ENCODE peak calls at places on chromosomes 12 and 14, in four cellular contexts. L, T, U and Z are unnamed samples.

GRCh38 chr12:25701290-25701689 is 148.2 kb upstream of the LMNTD1 start:
- DNase-seq in T (no peak), U (no peak), L (peak), Z (no peak)

GRCh38 chr14:22939684-22940083 is 10.5 kb upstream of the PRMT5 start:
- DNase-seq in L (no peak), T (no peak), U (no peak), Z (no peak)

GRCh38 chr12:94151577-94151976 is 3.2 kb downstream of the PLXNC1 start:
- DNase-seq in U (peak), L (no peak), T (no peak), Z (no peak)

GRCh38 chr12:65638324-65638723 is 186.0 kb upstream of the HMGA2 start:
- DNase-seq in T (no peak), L (no peak), U (no peak), Z (no peak)

GRCh38 chr14:67908061-67908767 is 88.6 kb downstream of the RAD51B start:
- DNase-seq in L (no peak), T (no peak), U (no peak), Z (no peak)

GRCh38 chr14:101226265-101226602 is 322.7 kb upstream of the RTL1 start:
- DNase-seq in L (no peak), T (no peak), U (no peak), Z (no peak)

GRCh38 chr14:35631071-35631805 is 97.3 kb downstream of the INSM2 start:
- DNase-seq in U (no peak), L (no peak), T (no peak), Z (no peak)

GRCh38 chr14:94673071-94673470 is 60.9 kb downstream of the SERPINA3 start:
- DNase-seq in T (no peak), U (no peak), L (no peak), Z (no peak)

GRCh38 chr14:35336171-35337073 is 44.2 kb downstream of the PSMA6 start:
- DNase-seq in L (no peak), T (peak), U (peak), Z (peak)

DNA sequence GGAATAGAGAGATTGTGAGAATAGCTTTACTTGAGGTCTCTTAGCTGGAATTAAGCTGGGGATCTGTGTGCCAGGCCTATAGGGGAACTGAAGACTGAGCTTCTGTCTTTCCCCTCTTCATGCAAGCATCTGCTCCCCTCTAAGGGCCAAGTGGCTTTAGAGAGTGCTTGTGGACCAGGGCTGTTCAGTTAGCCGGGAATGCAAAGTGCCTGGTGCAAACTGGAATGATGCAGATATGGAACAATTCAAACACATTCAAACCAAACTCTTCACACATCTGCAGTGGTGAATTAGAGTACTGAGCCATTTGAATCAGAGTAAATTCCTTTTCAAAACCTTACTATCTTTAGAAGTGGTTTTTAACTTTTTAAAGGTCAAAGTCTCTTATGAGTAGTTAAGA is 99.0 kb downstream of the LIN7A start:
- DNase-seq in L (no peak), T (no peak), U (peak), Z (no peak)
- TF ChIP-seq JUND in L (no peak), T (no peak), U (no peak), Z (no peak)

GRCh38 chr12:95538656-95539055 is 12.6 kb downstream of the USP44 start:
- DNase-seq in L (no peak), U (no peak), T (no peak), Z (no peak)

GRCh38 chr12:95529693-95530225 is 21.5 kb downstream of the USP44 start:
- DNase-seq in U (no peak), T (no peak), L (no peak), Z (no peak)

GRCh38 chr12:95538002-95538401 is 13.3 kb downstream of the USP44 start:
- DNase-seq in L (no peak), T (no peak), U (no peak), Z (no peak)

GRCh38 chr12:95533985-95534384 is 17.3 kb downstream of the USP44 start:
- DNase-seq in U (no peak), L (no peak), T (no peak), Z (no peak)

DNA sequence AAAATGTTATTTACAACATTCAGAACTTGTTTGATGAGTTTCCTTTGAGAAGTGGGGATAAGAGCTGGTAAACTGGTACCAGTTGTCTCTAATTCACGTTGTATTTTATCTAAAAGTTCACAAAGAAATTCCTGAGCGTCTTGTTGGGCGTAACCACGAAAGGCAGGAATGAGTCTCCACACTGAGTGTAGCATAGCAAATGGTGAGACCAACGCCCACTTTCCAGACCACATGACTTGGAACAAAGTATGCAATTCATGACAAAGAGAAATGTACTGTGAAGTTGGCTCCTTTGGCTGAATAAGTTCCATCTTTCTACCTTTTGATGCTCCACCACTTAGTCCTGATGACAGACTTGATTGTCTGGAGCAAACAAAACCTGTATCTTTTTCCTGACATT is 18.4 kb downstream of the USP44 start:
- DNase-seq in T (no peak), U (peak), L (no peak), Z (no peak)
- TF ChIP-seq JUND in T (no peak), U (no peak), L (no peak), Z (no peak)

GRCh38 chr12:118256352-118256751 is 116.4 kb downstream of the TAOK3 start:
- DNase-seq in L (no peak), U (no peak), T (no peak), Z (no peak)

DNA sequence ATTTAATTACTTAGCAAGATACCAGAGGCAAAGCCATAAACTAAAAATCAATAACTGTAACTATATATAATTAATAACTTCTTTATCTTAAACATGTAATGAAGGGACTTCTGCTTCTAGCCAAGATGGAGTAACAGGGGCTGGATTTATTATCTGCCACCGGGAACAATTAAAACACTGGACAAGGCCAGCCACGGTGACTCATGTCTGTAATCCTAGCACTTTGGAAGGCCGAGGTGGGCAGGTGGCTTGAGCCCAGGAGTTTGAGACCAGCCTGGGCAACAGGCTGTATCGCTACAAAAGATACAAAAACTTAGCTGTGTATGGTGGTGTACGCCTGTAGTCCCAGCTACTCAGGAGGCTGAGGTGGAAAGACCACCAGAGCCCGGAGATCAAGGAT is 113.6 kb downstream of the TAOK3 start:
- DNase-seq in U (no peak), T (no peak), L (no peak), Z (no peak)
- TF ChIP-seq JUND in U (no peak), T (no peak), L (no peak), Z (no peak)

GRCh38 chr12:38025916-38026315 is 290.7 kb upstream of the ALG10B start:
- DNase-seq in T (no peak), U (no peak), L (no peak), Z (no peak)
- TF ChIP-seq JUND in T (no peak), U (no peak), L (no peak), Z (no peak)

DNA sequence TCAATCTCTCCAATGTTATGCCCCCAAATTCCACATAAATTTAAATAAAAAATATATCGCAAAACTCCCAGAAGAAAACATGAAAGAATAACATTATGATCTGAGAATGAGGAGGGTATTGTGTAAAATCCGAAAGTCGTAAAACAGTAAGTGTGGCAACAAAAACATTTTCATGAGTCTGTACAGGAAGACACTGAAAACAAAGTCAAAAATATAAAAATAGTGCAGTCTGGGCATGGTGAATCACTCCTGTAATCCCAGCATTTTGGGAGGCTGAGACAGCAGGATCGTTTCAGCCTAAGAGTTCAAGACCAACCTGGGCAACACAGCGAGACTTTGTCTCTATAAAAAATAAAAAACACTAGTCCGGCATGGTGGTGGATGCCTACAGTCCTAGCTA is 57.1 kb downstream of the SPTLC2 start:
- DNase-seq in U (no peak), L (no peak), T (no peak), Z (no peak)
- TF ChIP-seq JUND in U (no peak), L (no peak), T (no peak), Z (no peak)

GRCh38 chr12:27924350-27925140 is 48.0 kb downstream of the PTHLH start:
- DNase-seq in L (no peak), T (no peak), U (no peak), Z (no peak)

GRCh38 chr12:27927347-27927746 is 45.2 kb downstream of the PTHLH start:
- DNase-seq in U (no peak), L (no peak), T (no peak), Z (no peak)

GRCh38 chr12:27919671-27920235 is 52.8 kb downstream of the PTHLH start:
- DNase-seq in U (no peak), L (no peak), T (no peak), Z (no peak)

DNA sequence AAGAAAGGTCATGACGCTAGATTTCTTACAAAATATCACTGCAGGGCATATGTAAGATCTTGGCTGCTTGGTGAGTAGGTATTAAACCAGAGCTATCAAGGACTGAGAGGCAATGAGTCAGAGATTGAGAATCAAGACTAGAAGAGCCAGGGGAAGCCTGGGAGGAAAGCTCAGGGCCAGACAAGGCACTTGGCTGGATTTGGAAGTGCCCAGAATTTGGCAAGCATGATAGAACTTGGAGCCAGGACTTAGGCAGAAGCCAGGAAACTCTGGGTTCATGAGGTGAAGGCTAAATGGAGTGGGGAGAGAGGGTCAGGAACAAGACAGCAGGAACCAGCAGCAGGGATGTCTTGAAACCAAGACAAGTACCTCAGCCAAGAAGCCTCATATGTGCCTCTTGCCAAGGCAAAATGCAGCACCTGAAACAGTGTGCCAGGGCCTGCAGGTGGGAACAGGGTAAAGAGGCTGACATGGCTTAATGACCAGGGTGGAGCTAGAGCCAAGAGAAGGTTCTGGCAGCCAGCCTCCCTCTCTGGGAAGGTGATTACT is 49.9 kb downstream of the PTHLH start:
- DNase-seq in U (no peak), L (no peak), T (no peak), Z (no peak)
- TF ChIP-seq JUND in U (no peak), L (no peak), T (no peak), Z (no peak)

GRCh38 chr14:80679273-80679672 is 262.3 kb downstream of the CEP128 start:
- DNase-seq in L (no peak), U (no peak), T (no peak), Z (no peak)

GRCh38 chr14:80678436-80678835 is 263.1 kb downstream of the CEP128 start:
- DNase-seq in T (no peak), L (no peak), U (no peak), Z (no peak)

DNA sequence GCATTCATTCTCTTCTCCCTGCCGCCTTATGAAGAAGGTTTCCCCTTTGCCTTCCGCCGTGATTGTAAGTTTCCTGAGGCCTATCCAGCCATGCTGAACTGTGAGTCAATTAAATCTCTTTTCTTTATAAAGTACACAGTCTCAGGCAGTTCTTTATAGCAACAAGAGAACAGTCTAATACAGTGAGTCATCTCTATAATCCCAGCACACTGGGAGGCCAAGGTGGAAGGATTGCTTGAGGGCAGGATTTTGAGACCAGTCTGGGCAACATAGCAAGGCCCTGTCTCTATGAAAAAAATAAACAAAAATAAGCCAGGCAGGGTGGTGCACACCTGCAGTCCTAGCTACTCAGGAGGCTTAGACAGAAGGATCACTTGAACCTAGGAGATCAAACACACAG is 259.9 kb downstream of the CEP128 start:
- DNase-seq in U (no peak), T (no peak), L (no peak), Z (peak)
- TF ChIP-seq JUND in U (no peak), T (no peak), L (no peak), Z (no peak)

DNA sequence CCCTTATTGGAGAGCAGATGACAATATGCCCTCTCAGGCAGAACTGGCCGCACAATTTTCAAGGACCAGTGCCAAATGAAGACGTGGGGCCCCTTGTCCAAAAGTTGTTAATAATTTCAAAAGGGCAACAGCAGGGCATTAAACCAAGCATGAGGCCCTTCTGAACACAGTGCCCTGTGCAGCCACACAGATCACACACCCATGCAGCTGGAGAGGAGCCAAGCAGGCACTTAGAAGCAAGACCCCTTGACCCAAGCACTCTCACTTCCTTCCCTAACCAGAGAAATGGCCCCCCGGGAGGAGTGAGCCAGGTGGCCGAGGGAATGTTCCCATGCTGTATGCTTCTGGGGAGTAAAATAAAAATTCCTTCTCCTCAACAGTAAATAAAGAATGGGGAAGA is 114.0 kb upstream of the TMPO start:
- DNase-seq in T (no peak), U (no peak), L (no peak), Z (no peak)
- TF ChIP-seq JUND in T (no peak), U (no peak), L (peak), Z (no peak)